ENCODE peak calls at places on chromosomes 5 and 9, in five cellular contexts. N is hepatic stellate cell; C is stimulated activated naive CD4-positive, alpha-beta T cell; I is stimulated activated CD8-positive, alpha-beta memory T cell treated with anti-CD3 and anti-CD28 coated beads, Interleukin-7, amount 100 ng/mL, for 1 hour; W is activated T-cell treated with anti-CD3 and anti-CD28 coated beads, Interleukin-2, amount 50 U/mL, for 4 hours. J is an unnamed sample.

GRCh38 chr5:167061695-167062094 is 1229.8 kb upstream of the WWC1 start:
- DNase-seq in N (no peak), C (no peak), I (no peak), W (no peak), J (no peak)

GRCh38 chr9:133437753-133438531 is 15.8 kb downstream of the ADAMTS13 start:
- DNase-seq in N (no peak), C (no peak), I (no peak), W (no peak), J (no peak)

GRCh38 chr9:98775831-98776441 is 20.4 kb downstream of the ANKS6 start:
- DNase-seq in N (peak), C (no peak), I (no peak), W (peak), J (peak)

GRCh38 chr9:92609142-92609500 is 60.8 kb downstream of the IPPK start:
- DNase-seq in N (no peak), C (no peak), I (no peak), W (no peak), J (peak)

GRCh38 chr5:5026407-5026780 is 113.7 kb upstream of the ADAMTS16 start:
- DNase-seq in N (no peak), C (no peak), I (no peak), W (no peak), J (no peak)

GRCh38 chr9:24416136-24416535 is 129.6 kb downstream of the IZUMO3 start:
- DNase-seq in N (no peak), C (no peak), I (no peak), W (no peak), J (no peak)

GRCh38 chr5:25707093-25707492 is 1062.3 kb upstream of the CDH10 start:
- DNase-seq in N (no peak), C (no peak), I (no peak), W (no peak), J (no peak)

GRCh38 chr5:100900796-100901731 is 2.0 kb downstream of the ST8SIA4 start:
- DNase-seq in N (no peak), C (peak), I (peak), W (peak), J (peak)

GRCh38 chr5:980001-980588 is 28.5 kb upstream of the NKD2 start:
- DNase-seq in N (no peak), C (no peak), I (no peak), W (no peak), J (no peak)

GRCh38 chr9:111197251-111197650 is 132.8 kb downstream of the OR2K2 start:
- DNase-seq in N (no peak), C (no peak), I (no peak), W (no peak), J (no peak)